ENCODE peak calls at places on chromosomes 1 and 21, in four cellular contexts. Y is IMR-90, P is right lobe of liver, Q is K562. R is an unnamed sample.

GRCh38 chr1:211579434-211580302 is 707 bp upstream of the SLC30A1 start:
- DNase-seq in Y (peak; percentile 23), P (no peak), Q (peak; percentile 87), R (peak; percentile 92)

GRCh38 chr21:38134084-38134873 is 122.5 kb upstream of the KCNJ15 start:
- DNase-seq in Y (no peak), P (no peak), Q (no peak), R (no peak)

GRCh38 chr1:99590578-99591209 is 55.2 kb upstream of the PALMD start:
- DNase-seq in Y (peak; percentile 94), P (no peak), Q (no peak), R (no peak)

GRCh38 chr1:167418397-167418796 is 99.9 kb downstream of the CD247 start:
- DNase-seq in Y (no peak), P (no peak), Q (no peak), R (no peak)

GRCh38 chr1:35564037-35564883 is 6.7 kb downstream of the NCDN start:
- DNase-seq in Y (peak; percentile 78), P (no peak), Q (peak; percentile 87), R (peak; percentile 86)

GRCh38 chr1:105172803-105173202 is 1423.1 kb downstream of the AMY1C start:
- DNase-seq in Y (no peak), P (no peak), Q (no peak), R (no peak)

GRCh38 chr1:59915516-59915915 is 11.1 kb downstream of the CYP2J2 start:
- DNase-seq in Y (no peak), P (no peak), Q (no peak), R (no peak)

GRCh38 chr1:12031039-12031980 is 12.0 kb downstream of the MIIP start:
- DNase-seq in Y (peak; percentile 23), P (no peak), Q (peak; percentile 82), R (peak; percentile 41)

GRCh38 chr1:59751801-59752200 is 62.9 kb upstream of the HOOK1 start:
- DNase-seq in Y (peak; percentile 19), P (no peak), Q (no peak), R (no peak)

GRCh38 chr1:205064301-205064700 is 20.0 kb downstream of the TMEM81 start:
- DNase-seq in Y (no peak), P (no peak), Q (no peak), R (no peak)

GRCh38 chr1:42736152-42736551 is 3.9 kb downstream of the CLDN19 start:
- DNase-seq in Y (no peak), P (no peak), Q (peak; percentile 79), R (no peak)

GRCh38 chr1:53602376-53602775 is 136.6 kb downstream of the GLIS1 start:
- DNase-seq in Y (no peak), P (no peak), Q (no peak), R (no peak)

GRCh38 chr1:169557131-169557530 is 29.1 kb downstream of the F5 start:
- DNase-seq in Y (no peak), P (no peak), Q (no peak), R (no peak)

GRCh38 chr1:33235521-33235920 is 20.8 kb upstream of the ZNF362 start:
- DNase-seq in Y (no peak), P (no peak), Q (no peak), R (no peak)

GRCh38 chr1:145979746-145980435 is 15.4 kb downstream of the POLR3GL start:
- DNase-seq in Y (no peak), P (no peak), Q (no peak), R (no peak)

GRCh38 chr21:39634507-39634906 is 21.8 kb downstream of the B3GALT5 start:
- DNase-seq in Y (no peak), P (no peak), Q (no peak), R (no peak)

GRCh38 chr1:234962340-234962989 is 166.2 kb downstream of the TOMM20 start:
- DNase-seq in Y (peak; percentile 100), P (no peak), Q (peak; percentile 67), R (peak; percentile 61)

GRCh38 chr1:23722652-23723051 is 20.6 kb upstream of the ELOA start:
- DNase-seq in Y (no peak), P (no peak), Q (no peak), R (no peak)

GRCh38 chr1:219883400-219884332 is 44.7 kb downstream of the SLC30A10 start:
- DNase-seq in Y (no peak), P (peak; percentile 84), Q (peak; percentile 67), R (no peak)

GRCh38 chr1:218259800-218260199 is 25.3 kb upstream of the RRP15 start:
- DNase-seq in Y (no peak), P (no peak), Q (peak; percentile 69), R (no peak)

GRCh38 chr1:46760558-46761166 is 38.2 kb upstream of the CYP4B1 start:
- DNase-seq in Y (no peak), P (no peak), Q (no peak), R (no peak)

GRCh38 chr1:216183427-216183826 is 239.8 kb downstream of the USH2A start:
- DNase-seq in Y (peak; percentile 40), P (no peak), Q (no peak), R (no peak)

GRCh38 chr1:156930483-156930882 is 10.1 kb downstream of the LRRC71 start:
- DNase-seq in Y (no peak), P (peak; percentile 22), Q (no peak), R (no peak)

GRCh38 chr1:14926214-14926613 is 227.3 kb upstream of the TMEM51 start:
- DNase-seq in Y (peak; percentile 86), P (no peak), Q (no peak), R (no peak)

GRCh38 chr1:41236781-41237180 is 5.3 kb downstream of the SCMH1 start:
- DNase-seq in Y (no peak), P (no peak), Q (no peak), R (no peak)

GRCh38 chr1:210332719-210333398 is 4.2 kb downstream of the HHAT start:
- DNase-seq in Y (no peak), P (no peak), Q (no peak), R (no peak)

GRCh38 chr1:183279835-183280234 is 93.8 kb downstream of the LAMC2 start:
- DNase-seq in Y (peak; percentile 88), P (peak; percentile 74), Q (no peak), R (no peak)

GRCh38 chr1:111139234-111139955 is 498 bp downstream of the DRAM2 start:
- DNase-seq in Y (peak; percentile 58), P (no peak), Q (peak; percentile 69), R (peak; percentile 42)

GRCh38 chr1:94265011-94265422 is 27.6 kb upstream of the ARHGAP29 start:
- DNase-seq in Y (no peak), P (no peak), Q (no peak), R (no peak)

GRCh38 chr1:47191940-47192457 is 2.2 kb upstream of the PDZK1IP1 start:
- DNase-seq in Y (no peak), P (no peak), Q (no peak), R (no peak)

GRCh38 chr1:12296623-12297022 is 66.8 kb downstream of the VPS13D start:
- DNase-seq in Y (peak; percentile 89), P (no peak), Q (no peak), R (no peak)

GRCh38 chr1:160375788-160376524 is 9.1 kb downstream of the NHLH1 start:
- DNase-seq in Y (no peak), P (no peak), Q (no peak), R (no peak)

GRCh38 chr1:172697463-172698100 is 38.7 kb downstream of the FASLG start:
- DNase-seq in Y (no peak), P (no peak), Q (no peak), R (no peak)

GRCh38 chr1:225581193-225581592 is 71.7 kb downstream of the ENAH start:
- DNase-seq in Y (no peak), P (no peak), Q (no peak), R (no peak)

GRCh38 chr1:67100833-67101232 is 33.9 kb downstream of the C1orf141 start:
- DNase-seq in Y (peak; percentile 15), P (no peak), Q (no peak), R (no peak)

GRCh38 chr1:19442150-19443096 is 42.9 kb downstream of the CAPZB start:
- DNase-seq in Y (peak; percentile 60), P (no peak), Q (no peak), R (no peak)

GRCh38 chr1:100773444-100773843 is 53.9 kb downstream of the VCAM1 start:
- DNase-seq in Y (no peak), P (no peak), Q (no peak), R (no peak)

GRCh38 chr1:100774370-100774769 is 54.8 kb downstream of the VCAM1 start:
- DNase-seq in Y (no peak), P (no peak), Q (no peak), R (no peak)

GRCh38 chr1:100780826-100781225 is 61.3 kb downstream of the VCAM1 start:
- DNase-seq in Y (no peak), P (no peak), Q (no peak), R (no peak)

GRCh38 chr1:100769906-100770646 is 50.5 kb downstream of the VCAM1 start:
- DNase-seq in Y (no peak), P (no peak), Q (no peak), R (no peak)

DNA sequence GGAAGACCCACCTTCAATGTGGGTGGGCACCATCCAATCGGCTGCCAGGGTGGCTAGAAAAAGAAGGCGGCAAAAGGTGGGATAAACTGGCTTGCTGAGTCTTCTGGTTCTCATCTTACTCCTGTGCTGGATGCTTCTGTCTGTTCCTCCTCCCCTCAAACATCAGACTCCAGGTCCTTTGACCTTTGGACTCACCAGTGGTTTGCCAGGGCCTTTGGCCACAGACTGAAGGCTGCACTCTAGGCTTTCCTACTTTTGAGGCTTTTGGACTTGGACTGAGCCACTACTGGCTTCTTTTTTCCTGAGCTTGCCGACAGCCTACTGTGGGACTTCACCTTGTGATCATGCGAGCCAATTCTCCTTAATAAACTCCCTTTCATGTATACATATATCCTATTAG is 55.9 kb downstream of the VCAM1 start:
- DNase-seq in Y (no peak), P (peak; percentile 57), Q (no peak), R (no peak)
- TF ChIP-seq POLR2A in Y (no peak), P (no peak), Q (no peak), R (no peak)

GRCh38 chr21:43994646-43995045 is 17.5 kb upstream of the TRAPPC10 start:
- DNase-seq in Y (no peak), P (peak; percentile 40), Q (no peak), R (no peak)
- H3K4me1 ChIP-seq in Y (no peaks in the 10 kb centered on the region), P (no peaks in the 10 kb centered on the region), Q (peaks cover 21% of the 10 kb centered on the region), R (no peaks in the 10 kb centered on the region)

DNA sequence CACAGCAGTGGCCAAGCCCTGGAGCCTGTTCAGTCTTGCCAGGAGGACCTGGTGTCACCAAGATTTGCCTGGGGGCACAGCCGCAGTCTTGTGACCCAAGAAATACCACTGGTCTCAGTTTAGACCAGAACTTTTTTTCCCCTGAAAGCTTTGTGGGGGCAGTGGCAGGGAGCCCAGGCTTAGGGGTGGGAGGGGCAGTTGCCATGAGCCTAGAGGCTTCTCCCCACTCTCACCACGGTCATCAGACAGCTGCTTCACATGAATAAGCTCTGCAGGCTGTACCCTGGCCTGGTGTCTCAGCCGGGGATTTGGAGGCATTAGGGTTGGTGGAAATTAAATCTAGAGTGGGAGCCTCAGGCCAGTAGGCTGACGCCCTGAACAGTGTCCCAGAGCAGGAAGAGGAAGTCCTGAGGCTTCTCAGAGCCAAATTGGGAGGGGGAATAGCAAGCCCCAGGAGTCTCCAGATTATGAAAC is 73.7 kb downstream of the SLC16A1 start:
- DNase-seq in Y (no peak), P (no peak), Q (no peak), R (no peak)
- TF ChIP-seq POLR2A in Y (no peak), P (no peak), Q (no peak), R (no peak)

GRCh38 chr1:203573730-203574129 is 52.9 kb upstream of the ATP2B4 start:
- DNase-seq in Y (no peak), P (no peak), Q (no peak), R (no peak)

GRCh38 chr1:203582568-203582967 is 44.1 kb upstream of the ATP2B4 start:
- DNase-seq in Y (no peak), P (no peak), Q (no peak), R (peak; percentile 81)

GRCh38 chr1:203580733-203581132 is 45.9 kb upstream of the ATP2B4 start:
- DNase-seq in Y (no peak), P (no peak), Q (no peak), R (peak; percentile 74)

GRCh38 chr1:203581841-203582240 is 44.8 kb upstream of the ATP2B4 start:
- DNase-seq in Y (no peak), P (no peak), Q (no peak), R (peak; percentile 14)

GRCh38 chr1:203577874-203578464 is 48.7 kb upstream of the ATP2B4 start:
- DNase-seq in Y (no peak), P (no peak), Q (no peak), R (no peak)
- H3K4me1 ChIP-seq in Y (no peaks in the 10 kb centered on the region), P (no peaks in the 10 kb centered on the region), Q (no peaks in the 10 kb centered on the region), R (peaks cover 34% of the 10 kb centered on the region)

R was measured in thyroid gland.